ENCODE peak calls at places on chromosome 14, in ten cellular contexts. One of them, this sample, is unnamed.

GRCh38 chr14:96166475-96167223 is 38.0 kb upstream of the BDKRB2 start:
- DNase-seq in stimulated activated CD4-positive, alpha-beta T cell treated with anti-CD3 and anti-CD28 coated beads, Interleukin-1b, Interleukin-23, amount 100 ng/mL, for 1 hour: no peak
- DNase-seq in uterus: no peak
- DNase-seq in dorsolateral prefrontal cortex: no peak
- DNase-seq in activated CD4-positive, alpha-beta T cell treated with anti-CD3 and anti-CD28 coated beads for 36 hours: no peak
- DNase-seq in nucleus accumbens: no peak
- DNase-seq in SW 1271: no peak
- DNase-seq in retina: no peak
- DNase-seq in H54: no peak
- DNase-seq in GF-D8: no peak
- DNase-seq in this sample: no peak

GRCh38 chr14:96764012-96764411 is 33.2 kb upstream of the VRK1 start:
- DNase-seq in uterus: no peak
- DNase-seq in retina: no peak
- DNase-seq in GF-D8: no peak
- DNase-seq in dorsolateral prefrontal cortex: no peak
- DNase-seq in H54: no peak
- DNase-seq in stimulated activated CD4-positive, alpha-beta T cell treated with anti-CD3 and anti-CD28 coated beads, Interleukin-1b, Interleukin-23, amount 100 ng/mL, for 1 hour: no peak
- DNase-seq in activated CD4-positive, alpha-beta T cell treated with anti-CD3 and anti-CD28 coated beads for 36 hours: no peak
- DNase-seq in SW 1271: no peak
- DNase-seq in nucleus accumbens: no peak
- DNase-seq in this sample: no peak

GRCh38 chr14:57266060-57266459 is 2.6 kb downstream of the EXOC5 start:
- DNase-seq in GF-D8: no peak
- DNase-seq in dorsolateral prefrontal cortex: no peak
- DNase-seq in stimulated activated CD4-positive, alpha-beta T cell treated with anti-CD3 and anti-CD28 coated beads, Interleukin-1b, Interleukin-23, amount 100 ng/mL, for 1 hour: no peak
- DNase-seq in SW 1271: no peak
- DNase-seq in activated CD4-positive, alpha-beta T cell treated with anti-CD3 and anti-CD28 coated beads for 36 hours: no peak
- DNase-seq in retina: no peak
- DNase-seq in uterus: no peak
- DNase-seq in H54: no peak
- DNase-seq in nucleus accumbens: no peak
- DNase-seq in this sample: no peak

GRCh38 chr14:70013269-70013873 is 134.2 kb downstream of the SMOC1 start:
- DNase-seq in SW 1271: no peak
- DNase-seq in retina: peak; percentile 22
- DNase-seq in stimulated activated CD4-positive, alpha-beta T cell treated with anti-CD3 and anti-CD28 coated beads, Interleukin-1b, Interleukin-23, amount 100 ng/mL, for 1 hour: no peak
- DNase-seq in GF-D8: no peak
- DNase-seq in dorsolateral prefrontal cortex: no peak
- DNase-seq in nucleus accumbens: peak; percentile 8
- DNase-seq in H54: peak; percentile 23
- DNase-seq in activated CD4-positive, alpha-beta T cell treated with anti-CD3 and anti-CD28 coated beads for 36 hours: peak; percentile 77
- DNase-seq in uterus: no peak
- DNase-seq in this sample: peak; percentile 61

GRCh38 chr14:92687681-92688433 is 60.6 kb downstream of the LGMN start:
- DNase-seq in SW 1271: no peak
- DNase-seq in retina: peak; percentile 78
- DNase-seq in H54: no peak
- DNase-seq in GF-D8: no peak
- DNase-seq in stimulated activated CD4-positive, alpha-beta T cell treated with anti-CD3 and anti-CD28 coated beads, Interleukin-1b, Interleukin-23, amount 100 ng/mL, for 1 hour: no peak
- DNase-seq in activated CD4-positive, alpha-beta T cell treated with anti-CD3 and anti-CD28 coated beads for 36 hours: no peak
- DNase-seq in dorsolateral prefrontal cortex: peak; percentile 54
- DNase-seq in nucleus accumbens: no peak
- DNase-seq in uterus: no peak
- DNase-seq in this sample: peak; percentile 84

GRCh38 chr14:88075298-88075981 is 70.5 kb downstream of the GPR65 start:
- DNase-seq in uterus: no peak
- DNase-seq in stimulated activated CD4-positive, alpha-beta T cell treated with anti-CD3 and anti-CD28 coated beads, Interleukin-1b, Interleukin-23, amount 100 ng/mL, for 1 hour: no peak
- DNase-seq in activated CD4-positive, alpha-beta T cell treated with anti-CD3 and anti-CD28 coated beads for 36 hours: no peak
- DNase-seq in SW 1271: no peak
- DNase-seq in nucleus accumbens: no peak
- DNase-seq in H54: no peak
- DNase-seq in retina: no peak
- DNase-seq in GF-D8: no peak
- DNase-seq in dorsolateral prefrontal cortex: no peak
- DNase-seq in this sample: no peak

GRCh38 chr14:77542349-77543239 is 44.0 kb upstream of the ISM2 start:
- DNase-seq in retina: no peak
- DNase-seq in stimulated activated CD4-positive, alpha-beta T cell treated with anti-CD3 and anti-CD28 coated beads, Interleukin-1b, Interleukin-23, amount 100 ng/mL, for 1 hour: no peak
- DNase-seq in activated CD4-positive, alpha-beta T cell treated with anti-CD3 and anti-CD28 coated beads for 36 hours: no peak
- DNase-seq in SW 1271: no peak
- DNase-seq in GF-D8: no peak
- DNase-seq in H54: no peak
- DNase-seq in nucleus accumbens: no peak
- DNase-seq in uterus: no peak
- DNase-seq in dorsolateral prefrontal cortex: no peak
- DNase-seq in this sample: no peak

GRCh38 chr14:23160924-23161522 is 22.4 kb downstream of the SLC7A8 start:
- DNase-seq in GF-D8: no peak
- DNase-seq in activated CD4-positive, alpha-beta T cell treated with anti-CD3 and anti-CD28 coated beads for 36 hours: no peak
- DNase-seq in H54: peak; percentile 54
- DNase-seq in SW 1271: no peak
- DNase-seq in dorsolateral prefrontal cortex: no peak
- DNase-seq in uterus: peak; percentile 67
- DNase-seq in stimulated activated CD4-positive, alpha-beta T cell treated with anti-CD3 and anti-CD28 coated beads, Interleukin-1b, Interleukin-23, amount 100 ng/mL, for 1 hour: no peak
- DNase-seq in retina: peak; percentile 79
- DNase-seq in nucleus accumbens: no peak
- DNase-seq in this sample: peak; percentile 36

GRCh38 chr14:64726585-64726890 is 22.3 kb downstream of the PLEKHG3 start:
- DNase-seq in activated CD4-positive, alpha-beta T cell treated with anti-CD3 and anti-CD28 coated beads for 36 hours: peak; percentile 68
- DNase-seq in retina: no peak
- DNase-seq in H54: peak; percentile 90
- DNase-seq in nucleus accumbens: no peak
- DNase-seq in SW 1271: peak; percentile 50
- DNase-seq in dorsolateral prefrontal cortex: no peak
- DNase-seq in stimulated activated CD4-positive, alpha-beta T cell treated with anti-CD3 and anti-CD28 coated beads, Interleukin-1b, Interleukin-23, amount 100 ng/mL, for 1 hour: no peak
- DNase-seq in GF-D8: no peak
- DNase-seq in uterus: no peak
- DNase-seq in this sample: no peak

GRCh38 chr14:53538316-53538851 is 385.3 kb upstream of the DDHD1 start:
- DNase-seq in dorsolateral prefrontal cortex: no peak
- DNase-seq in nucleus accumbens: no peak
- DNase-seq in stimulated activated CD4-positive, alpha-beta T cell treated with anti-CD3 and anti-CD28 coated beads, Interleukin-1b, Interleukin-23, amount 100 ng/mL, for 1 hour: no peak
- DNase-seq in uterus: no peak
- DNase-seq in activated CD4-positive, alpha-beta T cell treated with anti-CD3 and anti-CD28 coated beads for 36 hours: no peak
- DNase-seq in H54: no peak
- DNase-seq in SW 1271: no peak
- DNase-seq in GF-D8: no peak
- DNase-seq in retina: no peak
- DNase-seq in this sample: no peak